ENCODE peak calls at places on chromosomes 7 and 10, in seven cellular contexts. L is epithelial cell of esophagus, Q is hepatocyte, D is BJ, W is endothelial cell, G is cardiac muscle cell, H is MM.1S. C is an unnamed sample.

GRCh38 chr10:54833029-54833428 is 32.0 kb upstream of the PCDH15 start:
- DNase-seq in L (no peak), G (no peak), W (no peak), H (no peak), D (no peak), Q (no peak), C (no peak)

GRCh38 chr7:749121-749520 is 22.0 kb upstream of the PRKAR1B start:
- DNase-seq in D (no peak), W (no peak), H (no peak), L (no peak), G (peak; percentile 42), Q (no peak), C (no peak)

GRCh38 chr7:27277628-27278027 is 35.0 kb downstream of the EVX1 start:
- DNase-seq in D (no peak), G (peak; percentile 18), W (no peak), H (no peak), L (peak; percentile 73), Q (peak; percentile 80), C (peak; percentile 64)

GRCh38 chr10:98267894-98268693 is at the start of gene LOXL4:
- DNase-seq in G (peak; percentile 47), D (no peak), L (no peak), W (no peak), Q (peak; percentile 68), H (no peak), C (peak; percentile 7)

GRCh38 chr10:79048639-79049550 is 19.9 kb upstream of the ZMIZ1 start:
- DNase-seq in D (no peak), W (no peak), Q (no peak), L (no peak), G (no peak), H (no peak), C (no peak)

GRCh38 chr10:128711776-128712175 is 585.6 kb upstream of the MKI67 start:
- DNase-seq in D (no peak), W (no peak), G (no peak), H (no peak), Q (no peak), L (no peak), C (no peak)

GRCh38 chr10:14447112-14447839 is 116.6 kb upstream of the FRMD4A start:
- DNase-seq in D (no peak), L (no peak), W (no peak), H (no peak), G (no peak), Q (no peak), C (no peak)

GRCh38 chr7:42960762-42961161 is 28.6 kb downstream of the MRPL32 start:
- DNase-seq in H (no peak), L (no peak), Q (no peak), W (no peak), D (no peak), G (no peak), C (no peak)

GRCh38 chr7:26191233-26191973 is 9.1 kb downstream of the HNRNPA2B1 start:
- DNase-seq in Q (no peak), L (no peak), W (no peak), G (no peak), D (no peak), H (no peak), C (no peak)

GRCh38 chr10:127612-128432 is 7.4 kb upstream of the ZMYND11 start:
- DNase-seq in D (no peak), Q (no peak), L (no peak), G (no peak), W (peak; percentile 18), H (no peak), C (no peak)

GRCh38 chr7:43639858-43640491 is 57.1 kb downstream of the STK17A start:
- DNase-seq in H (no peak), G (peak; percentile 17), L (peak; percentile 56), W (no peak), Q (peak; percentile 41), D (no peak), C (peak; percentile 41)

DNA sequence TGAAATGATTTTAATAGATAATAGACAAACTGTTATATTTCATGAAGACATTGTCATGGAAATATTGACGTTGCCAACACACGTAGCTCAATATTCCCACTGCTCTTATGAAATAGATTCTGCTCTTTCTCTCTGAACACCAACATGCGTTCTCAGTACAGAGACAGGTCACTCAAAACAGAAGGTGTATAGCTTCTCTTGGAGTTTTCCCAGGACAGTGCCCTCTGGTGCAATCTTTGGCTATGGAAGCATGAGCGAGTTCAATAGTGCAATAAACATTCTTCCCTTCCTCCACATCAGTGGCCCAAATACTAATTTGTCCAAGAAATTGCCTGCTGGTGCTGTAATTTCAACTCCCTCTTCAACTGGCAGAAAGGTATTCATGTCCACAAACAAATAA is 145.3 kb downstream of the MAGI2 start:
- DNase-seq in Q (peak; percentile 24), H (no peak), G (peak; percentile 44), L (peak; percentile 31), W (no peak), D (no peak), C (no peak)
- TF ChIP-seq CTCF in Q (no peak), H (no peak), G (peak; percentile 9), L (peak; percentile 21), W (no peak), D (peak; percentile 13), C (no peak)

GRCh38 chr10:48700493-48700892 is 15.8 kb downstream of the WDFY4 start:
- DNase-seq in Q (no peak), D (no peak), G (no peak), L (no peak), H (no peak), W (no peak), C (no peak)

GRCh38 chr10:48701941-48702340 is 17.3 kb downstream of the WDFY4 start:
- DNase-seq in W (no peak), Q (no peak), G (no peak), L (no peak), H (no peak), D (no peak), C (no peak)

GRCh38 chr10:48698971-48699627 is 14.4 kb downstream of the WDFY4 start:
- DNase-seq in L (no peak), Q (no peak), D (no peak), G (peak; percentile 9), W (no peak), H (no peak), C (no peak)

GRCh38 chr10:48701139-48701901 is 16.6 kb downstream of the WDFY4 start:
- DNase-seq in H (no peak), Q (no peak), W (no peak), G (no peak), D (no peak), L (no peak), C (no peak)

DNA sequence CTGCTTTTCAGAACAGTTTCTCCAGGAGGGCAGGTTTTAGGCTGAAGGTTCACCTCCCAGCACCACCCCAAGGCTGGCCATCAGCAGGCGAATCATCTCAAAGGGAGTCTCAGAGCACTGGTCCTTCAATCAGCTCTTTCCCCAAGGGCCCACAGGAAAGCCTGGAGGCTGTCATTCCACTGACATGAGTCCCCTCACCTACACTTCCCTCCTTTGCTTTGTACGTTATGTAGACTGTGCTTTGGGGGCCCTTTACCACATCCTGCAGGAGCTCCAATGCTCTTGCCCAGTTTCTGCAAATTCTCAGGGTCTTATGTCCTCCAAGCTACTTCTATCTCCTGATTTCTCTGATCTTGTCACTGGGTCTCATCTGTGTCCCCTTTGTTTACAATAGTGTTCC is 15.4 kb downstream of the WDFY4 start:
- DNase-seq in H (no peak), W (no peak), G (no peak), Q (no peak), L (no peak), D (no peak), C (no peak)
- TF ChIP-seq CTCF in H (no peak), W (no peak), G (no peak), Q (no peak), L (no peak), D (no peak), C (no peak)

GRCh38 chr10:76303682-76304316 is 872.4 kb downstream of the LRMDA start:
- DNase-seq in L (peak; percentile 86), D (no peak), Q (peak; percentile 89), G (peak; percentile 92), W (peak; percentile 70), H (peak; percentile 11), C (peak; percentile 18)
- TF ChIP-seq CTCF in L (peak; percentile 79), D (peak; percentile 61), Q (peak; percentile 78), G (peak; percentile 70), W (peak; percentile 18), H (peak; percentile 20), C (no peak)

GRCh38 chr7:7475601-7476000 is 60.1 kb downstream of the COL28A1 start:
- DNase-seq in D (no peak), Q (no peak), L (peak; percentile 63), G (no peak), W (no peak), H (no peak), C (no peak)
- TF ChIP-seq CTCF in D (no peak), Q (no peak), L (no peak), G (no peak), W (no peak), H (no peak), C (no peak)

GRCh38 chr10:101052285-101052684 is 9.5 kb upstream of the KAZALD1 start:
- DNase-seq in G (no peak), W (no peak), D (no peak), L (peak; percentile 75), Q (no peak), H (no peak), C (no peak)

GRCh38 chr10:101053516-101053915 is 8.3 kb upstream of the KAZALD1 start:
- DNase-seq in G (no peak), W (no peak), D (no peak), H (no peak), L (peak; percentile 13), Q (no peak), C (no peak)

GRCh38 chr10:101056365-101057151 is 5.2 kb upstream of the KAZALD1 start:
- DNase-seq in Q (no peak), L (no peak), G (no peak), W (no peak), H (no peak), D (no peak), C (no peak)

GRCh38 chr10:101054351-101054750 is 7.4 kb upstream of the KAZALD1 start:
- DNase-seq in G (no peak), H (no peak), L (no peak), D (no peak), W (no peak), Q (no peak), C (no peak)

DNA sequence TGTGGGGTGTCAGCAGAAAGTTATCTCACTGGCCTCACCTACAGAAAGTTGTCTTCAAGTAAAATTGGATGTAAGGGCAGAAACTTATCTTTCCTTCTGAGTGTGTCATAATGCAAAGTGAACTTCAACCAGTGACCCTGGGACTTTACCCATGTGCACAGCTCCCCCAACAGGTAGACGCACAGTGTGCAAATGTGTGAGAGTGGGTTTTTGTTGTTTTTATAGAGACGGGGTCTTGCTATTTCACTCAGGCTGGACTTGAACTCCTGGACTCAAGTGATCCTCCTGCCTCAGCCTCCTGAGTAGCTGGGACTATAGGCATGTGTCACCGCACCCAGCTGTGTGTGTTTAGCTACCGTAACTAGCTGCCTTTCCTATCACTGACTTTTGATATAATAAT is 6.4 kb upstream of the KAZALD1 start:
- DNase-seq in Q (no peak), G (no peak), L (no peak), H (no peak), W (no peak), D (no peak), C (no peak)
- TF ChIP-seq CTCF in Q (peak; percentile 29), G (peak; percentile 9), L (no peak), H (peak; percentile 17), W (no peak), D (no peak), C (no peak)

GRCh38 chr10:104777086-104777799 is 136.2 kb downstream of the SORCS3 start:
- DNase-seq in L (no peak), G (peak; percentile 55), H (no peak), W (no peak), D (no peak), Q (no peak), C (no peak)
- TF ChIP-seq CTCF in L (no peak), G (no peak), H (no peak), W (no peak), D (no peak), Q (peak; percentile 21), C (no peak)